ENCODE peak calls at places on chromosomes 11 and 22, in eight cellular contexts. L, M, F, R, N, Q, W and A are unnamed samples.
A peak's percentile ranks its signal among the peaks of the same experiment; 100 is the strongest.

GRCh38 chr11:34501962-34502361 is 11.6 kb downstream of the ELF5 start:
- DNase-seq in W (no peak), N (no peak), Q (no peak), L (no peak), F (no peak), R (peak; percentile 57), M (no peak), A (no peak)

GRCh38 chr11:61787928-61788491 is 4.4 kb downstream of the TMEM258 start:
- DNase-seq in F (peak; percentile 68), Q (peak; percentile 74), M (peak; percentile 65), N (no peak), W (peak; percentile 7), R (no peak), L (no peak), A (no peak)

GRCh38 chr11:862704-863388 is 20.2 kb downstream of the TSPAN4 start:
- DNase-seq in W (no peak), Q (no peak), N (no peak), M (no peak), L (no peak), R (no peak), F (no peak), A (no peak)

GRCh38 chr11:92941676-92942571 is 27.5 kb upstream of the MTNR1B start:
- DNase-seq in W (peak; percentile 9), R (peak; percentile 27), F (peak; percentile 18), N (no peak), L (no peak), M (peak; percentile 45), Q (peak; percentile 37), A (no peak)

GRCh38 chr11:119533931-119534694 is 111.1 kb upstream of the THY1 start:
- DNase-seq in F (peak; percentile 77), L (peak; percentile 92), R (peak; percentile 74), N (peak; percentile 42), M (peak; percentile 53), Q (peak; percentile 57), W (no peak), A (no peak)

GRCh38 chr11:10575999-10576398 is 7.5 kb upstream of the LYVE1 start:
- DNase-seq in W (no peak), F (no peak), Q (no peak), M (no peak), L (no peak), R (no peak), N (no peak), A (no peak)

GRCh38 chr22:38353142-38353629 is 36.0 kb upstream of the CSNK1E start:
- DNase-seq in M (peak; percentile 47), N (peak; percentile 77), W (no peak), R (peak; percentile 68), F (peak; percentile 77), L (peak; percentile 91), Q (peak; percentile 44), A (no peak)

GRCh38 chr22:42604403-42604802 is 10.3 kb downstream of the POLDIP3 start:
- DNase-seq in L (no peak), N (no peak), W (no peak), M (no peak), R (peak; percentile 92), Q (no peak), F (peak; percentile 79), A (no peak)

GRCh38 chr22:21982338-21982965 is at the start of gene TOP3B:
- DNase-seq in Q (peak; percentile 74), L (peak; percentile 93), W (peak; percentile 14), R (peak; percentile 79), M (peak; percentile 74), N (peak; percentile 81), F (peak; percentile 85), A (no peak)

GRCh38 chr11:122229611-122230386 is 113.8 kb upstream of the BLID start:
- DNase-seq in W (no peak), R (peak; percentile 47), Q (no peak), N (no peak), F (no peak), M (no peak), L (no peak), A (no peak)

GRCh38 chr11:2884424-2884815 is 1.2 kb downstream of the CDKN1C start:
- DNase-seq in F (peak; percentile 56), Q (peak; percentile 46), W (no peak), L (no peak), R (peak; percentile 53), M (peak; percentile 29), N (no peak), A (no peak)

GRCh38 chr22:21961886-21962654 is 9.4 kb upstream of the PPM1F start:
- DNase-seq in R (no peak), L (no peak), N (no peak), M (peak; percentile 49), Q (peak; percentile 22), W (no peak), F (peak; percentile 79), A (no peak)

GRCh38 chr11:121814962-121815361 is 301.1 kb downstream of the BLID start:
- DNase-seq in R (no peak), F (no peak), W (no peak), M (peak; percentile 10), Q (no peak), N (no peak), L (no peak), A (no peak)

GRCh38 chr11:131688056-131688693 is 317.8 kb downstream of the NTM start:
- DNase-seq in Q (peak; percentile 53), W (no peak), L (peak; percentile 87), M (peak; percentile 59), N (no peak), F (peak; percentile 43), R (peak; percentile 50), A (no peak)
- H3K4me3 ChIP-seq in Q (no peak overlapping the region), W (no peak overlapping the region), L (no peak overlapping the region), M (peak overlapping the region; percentile 20), N (no peak overlapping the region), F (no peak overlapping the region), R (no peak overlapping the region), A (peak overlapping the region; percentile 43)

GRCh38 chr11:115696472-115697011 is 192.3 kb upstream of the CADM1 start:
- DNase-seq in Q (no peak), N (no peak), F (no peak), R (peak; percentile 24), W (no peak), L (no peak), M (no peak), A (no peak)
- H3K4me3 ChIP-seq in Q (no peak overlapping the region), N (no peak overlapping the region), F (no peak overlapping the region), R (no peak overlapping the region), W (no peak overlapping the region), L (no peak overlapping the region), M (no peak overlapping the region), A (no peak overlapping the region)

GRCh38 chr11:129374081-129374992 is 1.3 kb upstream of the BARX2 start:
- DNase-seq in M (no peak), L (no peak), R (no peak), F (no peak), N (no peak), Q (peak; percentile 11), W (no peak), A (no peak)

GRCh38 chr11:129374993-129375721 is 491 bp upstream of the BARX2 start:
- DNase-seq in R (peak; percentile 27), L (no peak), N (no peak), W (no peak), F (peak; percentile 64), Q (peak; percentile 15), M (peak; percentile 25), A (no peak)

GRCh38 chr11:129375731-129376657 is at the start of gene BARX2:
- DNase-seq in M (peak; percentile 65), Q (peak; percentile 57), R (peak; percentile 49), F (peak; percentile 64), W (peak; percentile 11), N (no peak), L (no peak), A (no peak)

GRCh38 chr11:129372609-129373488 is 2.8 kb upstream of the BARX2 start:
- DNase-seq in L (no peak), M (no peak), W (no peak), F (no peak), N (no peak), Q (peak; percentile 6), R (no peak), A (no peak)

DNA sequence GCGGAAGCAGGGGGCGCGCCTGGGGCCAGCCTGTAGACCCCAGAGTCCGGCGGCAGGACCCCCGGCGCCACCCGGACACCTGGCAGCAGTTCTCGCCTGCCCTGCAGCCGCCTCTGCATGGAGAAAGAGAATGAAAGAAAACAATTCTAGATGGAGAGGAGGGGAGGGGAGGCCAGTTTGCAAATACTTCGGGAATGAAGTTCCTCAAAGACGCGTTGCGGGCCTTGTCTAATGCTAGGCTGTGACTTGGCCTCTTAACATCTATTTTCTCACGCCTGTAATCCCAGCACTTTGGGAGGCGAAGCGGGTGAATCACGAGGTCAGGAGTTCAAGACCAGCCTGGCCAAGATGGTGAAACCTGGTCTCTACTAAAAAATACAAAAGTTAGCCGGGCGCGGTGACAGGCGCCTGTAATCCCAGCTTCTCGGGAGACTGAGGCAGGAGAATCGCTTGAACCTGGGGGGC is 2.1 kb upstream of the BARX2 start:
- DNase-seq in L (no peak), R (no peak), Q (peak; percentile 15), F (no peak), W (no peak), M (no peak), N (no peak), A (no peak)
- H3K4me3 ChIP-seq in L (peak overlapping the region; percentile 16), R (no peak overlapping the region), Q (peak overlapping the region; percentile 40), F (no peak overlapping the region), W (no peak overlapping the region), M (no peak overlapping the region), N (no peak overlapping the region), A (no peak overlapping the region)

GRCh38 chr22:24590596-24591173 is 2.2 kb downstream of the LRRC75B start:
- DNase-seq in M (no peak), N (no peak), F (no peak), L (peak; percentile 55), W (no peak), R (no peak), Q (no peak), A (no peak)

GRCh38 chr22:24591286-24591830 is 1.5 kb downstream of the LRRC75B start:
- DNase-seq in F (no peak), L (peak; percentile 66), M (no peak), N (no peak), W (no peak), R (no peak), Q (no peak), A (no peak)

GRCh38 chr22:24592846-24593809 is at the start of gene LRRC75B:
- DNase-seq in L (peak; percentile 97), Q (peak; percentile 84), M (peak; percentile 85), N (no peak), W (peak; percentile 24), R (peak; percentile 96), F (peak; percentile 90), A (peak; percentile 21)

GRCh38 chr22:24593810-24594568 is 1.1 kb upstream of the LRRC75B start:
- DNase-seq in W (no peak), R (peak; percentile 56), F (peak; percentile 35), N (no peak), M (no peak), L (peak; percentile 61), Q (no peak), A (no peak)

DNA sequence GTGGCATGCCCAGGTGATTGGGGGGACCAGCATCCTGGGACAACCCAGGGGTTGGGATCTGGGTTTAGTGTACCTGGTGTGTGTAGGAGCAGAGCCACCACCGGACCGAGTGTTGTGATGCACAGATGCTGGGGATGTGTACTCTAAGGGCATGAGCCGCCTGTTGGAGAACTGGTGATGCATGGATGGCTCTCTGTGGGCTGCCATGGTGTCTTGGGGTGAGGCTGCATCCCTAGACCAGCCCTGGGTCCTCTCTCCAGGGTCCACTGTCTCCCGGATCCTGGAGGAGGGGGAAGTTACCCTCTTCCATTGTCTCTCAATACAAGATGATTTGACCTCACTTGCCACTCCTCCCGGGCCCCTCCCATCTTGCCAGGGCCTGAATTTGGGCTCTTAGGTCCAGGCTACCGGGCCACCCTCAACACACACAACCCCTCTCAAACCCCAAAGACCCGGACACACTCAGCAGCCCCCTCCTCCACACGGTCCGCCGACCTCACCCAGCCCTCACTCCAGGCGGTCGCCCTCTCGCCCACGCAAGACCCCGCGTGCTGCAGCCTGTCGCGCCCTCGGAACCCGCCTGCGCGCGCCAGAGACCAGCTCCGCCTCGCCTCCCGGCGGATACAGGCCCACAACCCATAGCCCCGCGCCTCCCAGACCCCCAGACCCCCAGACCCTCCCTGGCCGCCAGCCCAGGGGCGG is 578 bp downstream of the LRRC75B start:
- DNase-seq in W (no peak), L (peak; percentile 82), R (peak; percentile 42), M (no peak), F (no peak), N (no peak), Q (peak; percentile 21), A (no peak)
- H3K4me3 ChIP-seq in W (peak overlapping the region; percentile 51), L (peak overlapping the region; percentile 49), R (peak overlapping the region; percentile 24), M (peak overlapping the region; percentile 52), F (peak overlapping the region; percentile 38), N (peak overlapping the region; percentile 11), Q (peak overlapping the region; percentile 78), A (peak overlapping the region; percentile 64)